ENCODE peak calls at places on chromosomes 2 and 18, in seven cellular contexts. Y is substantia nigra; O is spleen; A is HS-5; M is osteocyte; H is endothelial cell of umbilical vein; Q is stimulated activated CD4-positive, alpha-beta T cell treated with anti-CD3 and anti-CD28 coated beads, TNF-alpha, amount 100 ng/mL, for 4 hours. S is an unnamed sample.

GRCh38 chr2:221347471-221347870 is 224.6 kb downstream of the EPHA4 start:
- DNase-seq in H (peak), O (no peak), Y (no peak), Q (no peak), A (peak), M (no peak), S (no peak)

GRCh38 chr2:50952596-50952995 is 79.3 kb downstream of the NRXN1 start:
- DNase-seq in O (no peak), M (no peak), A (peak), H (no peak), Q (no peak), Y (no peak), S (no peak)

GRCh38 chr2:66673286-66673685 is 238.4 kb downstream of the MEIS1 start:
- DNase-seq in O (no peak), M (no peak), Q (no peak), A (no peak), H (no peak), Y (no peak), S (no peak)

GRCh38 chr2:190407662-190408537 is at the start of gene MFSD6:
- DNase-seq in Y (no peak), M (no peak), A (no peak), Q (peak), H (no peak), O (peak), S (peak)

GRCh38 chr2:2579814-2580213 is 248.7 kb upstream of the MYT1L start:
- DNase-seq in O (peak), A (no peak), Y (no peak), H (no peak), M (peak), Q (no peak), S (no peak)

GRCh38 chr18:23311346-23312103 is 141.6 kb upstream of the RIOK3 start:
- DNase-seq in A (no peak), Q (no peak), H (peak), Y (no peak), O (no peak), M (no peak), S (no peak)

GRCh38 chr2:230871361-230872150 is 6.8 kb downstream of the ITM2C start:
- DNase-seq in A (no peak), O (peak), Q (no peak), Y (no peak), M (peak), H (no peak), S (no peak)

GRCh38 chr18:31658670-31659573 is 25.5 kb downstream of the B4GALT6 start:
- DNase-seq in Q (no peak), M (no peak), A (no peak), H (no peak), O (no peak), Y (no peak), S (no peak)

GRCh38 chr2:146940016-146940685 is 904.7 kb upstream of the ACVR2A start:
- DNase-seq in Y (no peak), M (no peak), H (peak), Q (no peak), O (no peak), A (no peak), S (no peak)

GRCh38 chr2:151946856-151947523 is 118.8 kb upstream of the ARL5A start:
- DNase-seq in A (no peak), H (peak), O (no peak), M (no peak), Q (no peak), Y (no peak), S (no peak)

GRCh38 chr2:12603781-12604180 is 113.0 kb upstream of the TRIB2 start:
- DNase-seq in A (no peak), Y (no peak), Q (no peak), M (no peak), H (no peak), O (no peak), S (no peak)

GRCh38 chr18:3983351-3983969 is 471.6 kb downstream of the DLGAP1 start:
- DNase-seq in Q (no peak), A (peak), M (no peak), Y (no peak), H (no peak), O (no peak), S (peak)

GRCh38 chr18:43847164-43848091 is 570.1 kb upstream of the SYT4 start:
- DNase-seq in A (peak), M (no peak), Q (no peak), Y (no peak), O (no peak), H (peak), S (no peak)

GRCh38 chr2:226185613-226186211 is 613.9 kb downstream of the IRS1 start:
- DNase-seq in Y (no peak), M (no peak), Q (no peak), O (no peak), A (peak), H (no peak), S (peak)

GRCh38 chr18:34867520-34867919 is 157.4 kb downstream of the DTNA start:
- DNase-seq in O (no peak), H (peak), M (no peak), A (no peak), Y (no peak), Q (no peak), S (no peak)

GRCh38 chr18:8329186-8329771 is 280.0 kb upstream of the RAB12 start:
- DNase-seq in Q (no peak), H (peak), M (no peak), O (no peak), Y (no peak), A (peak), S (peak)

GRCh38 chr18:70577023-70577420 is 288.2 kb downstream of the SOCS6 start:
- DNase-seq in O (no peak), H (no peak), Q (no peak), A (no peak), M (no peak), Y (no peak), S (no peak)

GRCh38 chr2:25310965-25311865 is 30.5 kb downstream of the DNMT3A start:
- DNase-seq in O (no peak), Q (no peak), H (no peak), M (no peak), A (no peak), Y (no peak), S (peak)

GRCh38 chr2:234544659-234545611 is 48.1 kb upstream of the ARL4C start:
- DNase-seq in A (peak), O (peak), Y (peak), Q (peak), H (peak), M (peak), S (peak)

GRCh38 chr2:71611781-71612545 is 158.6 kb downstream of the DYSF start:
- DNase-seq in O (no peak), M (peak), Y (no peak), A (no peak), H (no peak), Q (no peak), S (no peak)

GRCh38 chr2:240933048-240933965 is 27.2 kb downstream of the CROCC2 start:
- DNase-seq in H (no peak), M (peak), Y (no peak), A (no peak), Q (no peak), O (peak), S (no peak)

GRCh38 chr2:164898475-164898874 is 56.9 kb downstream of the SLC38A11 start:
- DNase-seq in M (no peak), A (peak), Q (no peak), Y (no peak), H (peak), O (no peak), S (peak)

GRCh38 chr2:201639205-201639604 is 4.1 kb downstream of the TMEM237 start:
- DNase-seq in O (no peak), M (no peak), H (no peak), A (no peak), Q (no peak), Y (no peak), S (no peak)

GRCh38 chr2:12091201-12091806 is 344.9 kb downstream of the LPIN1 start:
- DNase-seq in A (peak), Q (no peak), Y (no peak), H (no peak), O (no peak), M (no peak), S (no peak)

GRCh38 chr18:49716035-49716434 is 97.3 kb downstream of the ACAA2 start:
- DNase-seq in M (no peak), O (no peak), A (no peak), Y (no peak), Q (no peak), H (no peak), S (no peak)

GRCh38 chr2:239634769-239635168 is 233.9 kb upstream of the HDAC4 start:
- DNase-seq in A (no peak), Y (no peak), O (no peak), M (no peak), H (no peak), Q (no peak), S (no peak)

GRCh38 chr2:240277073-240277806 is 136.8 kb upstream of the OTOS start:
- DNase-seq in Y (no peak), H (no peak), Q (no peak), O (no peak), A (no peak), M (peak), S (no peak)

GRCh38 chr2:10003206-10004125 is 39.9 kb upstream of the KLF11 start:
- DNase-seq in M (no peak), H (no peak), Y (no peak), A (no peak), Q (no peak), O (no peak), S (no peak)

GRCh38 chr2:28356095-28356911 is 36.4 kb upstream of the FOSL2 start:
- DNase-seq in M (no peak), Q (no peak), O (peak), A (no peak), Y (no peak), H (peak), S (peak)

GRCh38 chr2:54531558-54531957 is 75.4 kb downstream of the SPTBN1 start:
- DNase-seq in M (no peak), Y (no peak), A (peak), O (no peak), Q (no peak), H (peak), S (no peak)

GRCh38 chr2:196324212-196324611 is 152.8 kb upstream of the STK17B start:
- DNase-seq in O (no peak), A (peak), H (no peak), Y (no peak), Q (no peak), M (no peak), S (no peak)

GRCh38 chr2:24576617-24577016 is 85.6 kb downstream of the NCOA1 start:
- DNase-seq in Q (no peak), A (no peak), M (no peak), O (no peak), Y (no peak), H (no peak), S (no peak)

GRCh38 chr18:69265661-69266060 is 135.0 kb upstream of the DOK6 start:
- DNase-seq in Q (no peak), Y (no peak), A (no peak), M (no peak), H (no peak), O (no peak), S (no peak)

GRCh38 chr2:220779918-220780317 is 792.2 kb downstream of the EPHA4 start:
- DNase-seq in H (no peak), Q (no peak), Y (no peak), M (no peak), A (peak), O (no peak), S (no peak)

GRCh38 chr2:240129731-240130392 is 6.2 kb downstream of the COPS9 start:
- DNase-seq in A (no peak), H (no peak), O (peak), M (no peak), Q (no peak), Y (no peak), S (no peak)

GRCh38 chr2:235949567-235950472 is 218.4 kb downstream of the GBX2 start:
- DNase-seq in H (no peak), O (peak), M (no peak), Y (no peak), A (no peak), Q (no peak), S (no peak)

GRCh38 chr2:239535413-239535790 is 134.6 kb upstream of the HDAC4 start:
- DNase-seq in Y (no peak), M (no peak), Q (no peak), A (no peak), O (peak), H (no peak), S (no peak)

GRCh38 chr2:8653485-8653884 is 28.4 kb upstream of the ID2 start:
- DNase-seq in A (no peak), M (no peak), Y (no peak), H (no peak), O (peak), Q (no peak), S (no peak)

GRCh38 chr2:20156051-20156730 is 68.7 kb downstream of the SDC1 start:
- DNase-seq in O (no peak), M (no peak), Y (no peak), Q (no peak), A (no peak), H (no peak), S (no peak)

GRCh38 chr2:168662651-168663208 is 139.7 kb upstream of the NOSTRIN start:
- DNase-seq in O (no peak), H (no peak), A (no peak), M (no peak), Q (no peak), Y (no peak), S (no peak)

S was measured in LoVo.